ENCODE peak calls at places on chromosomes 16 and 17, in seven cellular contexts. One of them, this sample, is unnamed.

GRCh38 chr17:32546031-32546444 is 59.2 kb downstream of the CDK5R1 start:
- DNase-seq in Peyer's patch: no peak
- DNase-seq in fibroblast of lung: peak; percentile 7
- DNase-seq in CD8-positive, alpha-beta T cell: no peak
- DNase-seq in GM23338: peak; percentile 91
- DNase-seq in left ventricle myocardium inferior: no peak
- DNase-seq in GM12865: no peak
- DNase-seq in this sample: no peak

GRCh38 chr16:13453325-13453724 is 466.6 kb upstream of the ERCC4 start:
- DNase-seq in Peyer's patch: no peak
- DNase-seq in fibroblast of lung: peak; percentile 17
- DNase-seq in CD8-positive, alpha-beta T cell: no peak
- DNase-seq in GM23338: no peak
- DNase-seq in left ventricle myocardium inferior: no peak
- DNase-seq in GM12865: peak; percentile 43
- DNase-seq in this sample: no peak

GRCh38 chr16:11560701-11561439 is 25.8 kb downstream of the LITAF start:
- DNase-seq in Peyer's patch: peak; percentile 48
- DNase-seq in fibroblast of lung: no peak
- DNase-seq in CD8-positive, alpha-beta T cell: peak; percentile 55
- DNase-seq in GM23338: peak; percentile 59
- DNase-seq in left ventricle myocardium inferior: no peak
- DNase-seq in GM12865: no peak
- DNase-seq in this sample: no peak

GRCh38 chr16:31886227-31886626 is 12.6 kb downstream of the ZNF267 start:
- DNase-seq in Peyer's patch: no peak
- DNase-seq in fibroblast of lung: no peak
- DNase-seq in CD8-positive, alpha-beta T cell: no peak
- DNase-seq in GM23338: no peak
- DNase-seq in left ventricle myocardium inferior: no peak
- DNase-seq in GM12865: no peak
- DNase-seq in this sample: no peak

GRCh38 chr17:80889897-80890550 is 101.6 kb upstream of the CHMP6 start:
- DNase-seq in Peyer's patch: no peak
- DNase-seq in fibroblast of lung: no peak
- DNase-seq in CD8-positive, alpha-beta T cell: no peak
- DNase-seq in GM23338: no peak
- DNase-seq in left ventricle myocardium inferior: no peak
- DNase-seq in GM12865: no peak
- DNase-seq in this sample: no peak

GRCh38 chr16:9823510-9823909 is 358.7 kb downstream of the GRIN2A start:
- DNase-seq in Peyer's patch: no peak
- DNase-seq in fibroblast of lung: peak; percentile 58
- DNase-seq in CD8-positive, alpha-beta T cell: no peak
- DNase-seq in GM23338: no peak
- DNase-seq in left ventricle myocardium inferior: no peak
- DNase-seq in GM12865: no peak
- DNase-seq in this sample: no peak

GRCh38 chr17:50177983-50178834 is 12.4 kb downstream of the SGCA start:
- DNase-seq in Peyer's patch: peak; percentile 69
- DNase-seq in fibroblast of lung: peak; percentile 99
- DNase-seq in CD8-positive, alpha-beta T cell: no peak
- DNase-seq in GM23338: peak; percentile 80
- DNase-seq in left ventricle myocardium inferior: peak; percentile 80
- DNase-seq in GM12865: peak; percentile 76
- DNase-seq in this sample: no peak

GRCh38 chr17:45436625-45437460 is 4.2 kb upstream of the ARHGAP27 start:
- DNase-seq in Peyer's patch: no peak
- DNase-seq in fibroblast of lung: peak; percentile 27
- DNase-seq in CD8-positive, alpha-beta T cell: no peak
- DNase-seq in GM23338: no peak
- DNase-seq in left ventricle myocardium inferior: no peak
- DNase-seq in GM12865: no peak
- DNase-seq in this sample: no peak

GRCh38 chr17:37700881-37701280 is 44.0 kb downstream of the HNF1B start:
- DNase-seq in Peyer's patch: no peak
- DNase-seq in fibroblast of lung: peak; percentile 40
- DNase-seq in CD8-positive, alpha-beta T cell: no peak
- DNase-seq in GM23338: no peak
- DNase-seq in left ventricle myocardium inferior: peak; percentile 22
- DNase-seq in GM12865: no peak
- DNase-seq in this sample: no peak

GRCh38 chr16:5642470-5642869 is 544.9 kb upstream of the EEF2KMT start:
- DNase-seq in Peyer's patch: no peak
- DNase-seq in fibroblast of lung: no peak
- DNase-seq in CD8-positive, alpha-beta T cell: no peak
- DNase-seq in GM23338: peak; percentile 6
- DNase-seq in left ventricle myocardium inferior: no peak
- DNase-seq in GM12865: no peak
- DNase-seq in this sample: no peak

GRCh38 chr17:20009302-20010098 is at the start of gene SPECC1:
- DNase-seq in Peyer's patch: peak; percentile 73
- DNase-seq in fibroblast of lung: peak; percentile 48
- DNase-seq in CD8-positive, alpha-beta T cell: peak; percentile 76
- DNase-seq in GM23338: peak; percentile 55
- DNase-seq in left ventricle myocardium inferior: peak; percentile 84
- DNase-seq in GM12865: peak; percentile 81
- DNase-seq in this sample: peak; percentile 92

GRCh38 chr16:57373117-57373947 is 1.0 kb downstream of the CX3CL1 start:
- DNase-seq in Peyer's patch: no peak
- DNase-seq in fibroblast of lung: peak; percentile 37
- DNase-seq in CD8-positive, alpha-beta T cell: no peak
- DNase-seq in GM23338: no peak
- DNase-seq in left ventricle myocardium inferior: no peak
- DNase-seq in GM12865: no peak
- DNase-seq in this sample: no peak

GRCh38 chr17:42266918-42267766 is 9.0 kb downstream of the STAT5B start:
- DNase-seq in Peyer's patch: no peak
- DNase-seq in fibroblast of lung: peak; percentile 87
- DNase-seq in CD8-positive, alpha-beta T cell: no peak
- DNase-seq in GM23338: no peak
- DNase-seq in left ventricle myocardium inferior: no peak
- DNase-seq in GM12865: no peak
- DNase-seq in this sample: no peak

GRCh38 chr16:66881014-66881417 is 701 bp downstream of the PDP2 start:
- DNase-seq in Peyer's patch: peak; percentile 20
- DNase-seq in fibroblast of lung: peak; percentile 12
- DNase-seq in CD8-positive, alpha-beta T cell: no peak
- DNase-seq in GM23338: peak; percentile 31
- DNase-seq in left ventricle myocardium inferior: no peak
- DNase-seq in GM12865: peak; percentile 33
- DNase-seq in this sample: no peak

GRCh38 chr16:62363451-62363850 is 327.2 kb upstream of the CDH8 start:
- DNase-seq in Peyer's patch: no peak
- DNase-seq in fibroblast of lung: no peak
- DNase-seq in CD8-positive, alpha-beta T cell: no peak
- DNase-seq in GM23338: peak; percentile 74
- DNase-seq in left ventricle myocardium inferior: no peak
- DNase-seq in GM12865: no peak
- DNase-seq in this sample: no peak

GRCh38 chr16:59993101-59993500 is 1259.0 kb upstream of the GOT2 start:
- DNase-seq in Peyer's patch: no peak
- DNase-seq in fibroblast of lung: no peak
- DNase-seq in CD8-positive, alpha-beta T cell: no peak
- DNase-seq in GM23338: no peak
- DNase-seq in left ventricle myocardium inferior: no peak
- DNase-seq in GM12865: no peak
- DNase-seq in this sample: no peak

GRCh38 chr16:68486671-68487495 is 38.6 kb upstream of the SMPD3 start:
- DNase-seq in Peyer's patch: no peak
- DNase-seq in fibroblast of lung: no peak
- DNase-seq in CD8-positive, alpha-beta T cell: no peak
- DNase-seq in GM23338: no peak
- DNase-seq in left ventricle myocardium inferior: no peak
- DNase-seq in GM12865: no peak
- DNase-seq in this sample: no peak

GRCh38 chr17:69235338-69236058 is 6.9 kb upstream of the ABCA10 start:
- DNase-seq in Peyer's patch: peak; percentile 67
- DNase-seq in fibroblast of lung: peak; percentile 68
- DNase-seq in CD8-positive, alpha-beta T cell: peak; percentile 23
- DNase-seq in GM23338: peak; percentile 96
- DNase-seq in left ventricle myocardium inferior: peak; percentile 63
- DNase-seq in GM12865: peak; percentile 90
- DNase-seq in this sample: peak; percentile 83

DNA sequence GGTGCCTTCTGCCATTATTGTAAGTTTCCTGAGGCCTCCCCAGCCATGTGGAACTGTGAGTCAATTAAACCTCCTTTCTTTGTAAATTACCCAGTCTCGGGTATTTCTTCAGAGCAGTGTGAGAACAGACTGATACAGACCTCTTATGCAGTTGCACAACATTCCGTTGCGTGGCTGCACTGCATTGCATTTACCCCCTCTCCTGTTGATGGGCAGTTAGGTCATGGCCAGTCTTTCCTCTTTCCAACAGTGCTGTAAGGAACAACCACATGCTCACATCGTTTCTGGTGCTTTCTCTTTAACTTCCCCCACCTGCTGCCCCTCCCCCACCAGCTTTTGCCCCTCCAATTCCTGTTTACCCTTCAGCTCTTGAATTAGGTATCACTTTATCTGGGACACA is 43.5 kb upstream of the MED9 start:
- DNase-seq in Peyer's patch: no peak
- DNase-seq in fibroblast of lung: peak; percentile 25
- DNase-seq in CD8-positive, alpha-beta T cell: no peak
- DNase-seq in GM23338: peak; percentile 11
- DNase-seq in left ventricle myocardium inferior: no peak
- DNase-seq in GM12865: no peak
- DNase-seq in this sample: no peak
- TF ChIP-seq CTCF in Peyer's patch: no peak
- TF ChIP-seq CTCF in fibroblast of lung: no peak
- TF ChIP-seq CTCF in CD8-positive, alpha-beta T cell: no peak
- TF ChIP-seq CTCF in GM23338: no peak
- TF ChIP-seq CTCF in left ventricle myocardium inferior: no peak
- TF ChIP-seq CTCF in GM12865: no peak
- TF ChIP-seq CTCF in this sample: no peak

GRCh38 chr16:30650369-30651123 is at the start of gene PRR14:
- DNase-seq in Peyer's patch: peak; percentile 99
- DNase-seq in fibroblast of lung: peak; percentile 99
- DNase-seq in CD8-positive, alpha-beta T cell: peak; percentile 97
- DNase-seq in GM23338: peak; percentile 100
- DNase-seq in left ventricle myocardium inferior: peak; percentile 100
- DNase-seq in GM12865: peak; percentile 100
- DNase-seq in this sample: peak; percentile 98
- TF ChIP-seq CTCF in Peyer's patch: peak; percentile 74
- TF ChIP-seq CTCF in fibroblast of lung: peak; percentile 13
- TF ChIP-seq CTCF in CD8-positive, alpha-beta T cell: no peak
- TF ChIP-seq CTCF in GM23338: no peak
- TF ChIP-seq CTCF in left ventricle myocardium inferior: peak; percentile 44
- TF ChIP-seq CTCF in GM12865: no peak
- TF ChIP-seq CTCF in this sample: peak; percentile 38

DNA sequence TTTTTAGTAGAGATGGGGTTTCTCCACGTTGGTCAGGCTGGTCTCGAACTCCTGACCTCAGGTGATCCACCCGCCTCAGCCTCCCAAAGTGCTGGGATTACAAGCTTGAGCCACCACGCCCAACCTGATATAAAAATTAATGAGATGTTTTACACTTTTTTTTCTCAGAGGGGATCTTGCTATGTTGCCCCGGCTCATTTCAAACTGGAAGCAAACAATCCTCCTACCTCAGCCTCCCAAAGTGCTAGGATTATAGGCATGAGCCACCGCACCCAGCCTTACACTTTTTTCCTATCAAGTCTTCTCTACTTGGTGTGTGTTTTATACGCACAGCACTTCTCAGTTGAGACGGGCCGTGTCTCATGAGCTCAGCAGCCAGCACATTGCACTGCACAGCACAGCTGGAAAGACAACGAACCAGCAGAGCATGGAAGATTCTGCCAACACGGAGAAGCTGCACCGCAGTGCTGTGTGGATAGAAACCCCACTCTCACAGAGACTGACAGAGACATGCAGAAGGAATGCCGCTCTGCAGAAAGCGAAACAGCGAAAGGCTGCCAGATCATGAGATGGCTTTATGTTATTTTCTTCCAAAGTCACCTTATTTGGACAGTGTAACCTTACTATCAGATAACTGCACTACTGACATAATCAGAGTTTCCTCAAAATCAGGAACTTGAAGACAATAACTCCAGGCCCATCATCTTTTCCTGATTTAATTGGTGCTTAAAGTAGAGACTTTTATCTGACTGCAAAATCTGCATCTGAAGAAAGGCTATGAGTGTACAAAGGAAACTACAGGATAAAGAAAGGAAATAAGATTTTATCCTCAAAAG is 6.5 kb upstream of the QRICH2 start:
- DNase-seq in Peyer's patch: no peak
- DNase-seq in fibroblast of lung: peak; percentile 9
- DNase-seq in CD8-positive, alpha-beta T cell: no peak
- DNase-seq in GM23338: no peak
- DNase-seq in left ventricle myocardium inferior: no peak
- DNase-seq in GM12865: no peak
- DNase-seq in this sample: no peak
- TF ChIP-seq CTCF in Peyer's patch: no peak
- TF ChIP-seq CTCF in fibroblast of lung: no peak
- TF ChIP-seq CTCF in CD8-positive, alpha-beta T cell: no peak
- TF ChIP-seq CTCF in GM23338: no peak
- TF ChIP-seq CTCF in left ventricle myocardium inferior: no peak
- TF ChIP-seq CTCF in GM12865: no peak
- TF ChIP-seq CTCF in this sample: no peak

GRCh38 chr16:7303677-7304200 is 28.9 kb upstream of the RBFOX1 start:
- DNase-seq in Peyer's patch: no peak
- DNase-seq in fibroblast of lung: no peak
- DNase-seq in CD8-positive, alpha-beta T cell: no peak
- DNase-seq in GM23338: peak; percentile 42
- DNase-seq in left ventricle myocardium inferior: no peak
- DNase-seq in GM12865: no peak
- DNase-seq in this sample: no peak

GRCh38 chr16:7304257-7304656 is 28.4 kb upstream of the RBFOX1 start:
- DNase-seq in Peyer's patch: no peak
- DNase-seq in fibroblast of lung: no peak
- DNase-seq in CD8-positive, alpha-beta T cell: no peak
- DNase-seq in GM23338: no peak
- DNase-seq in left ventricle myocardium inferior: no peak
- DNase-seq in GM12865: no peak
- DNase-seq in this sample: no peak

GRCh38 chr16:7304932-7305331 is 27.7 kb upstream of the RBFOX1 start:
- DNase-seq in Peyer's patch: no peak
- DNase-seq in fibroblast of lung: no peak
- DNase-seq in CD8-positive, alpha-beta T cell: no peak
- DNase-seq in GM23338: no peak
- DNase-seq in left ventricle myocardium inferior: no peak
- DNase-seq in GM12865: no peak
- DNase-seq in this sample: no peak

DNA sequence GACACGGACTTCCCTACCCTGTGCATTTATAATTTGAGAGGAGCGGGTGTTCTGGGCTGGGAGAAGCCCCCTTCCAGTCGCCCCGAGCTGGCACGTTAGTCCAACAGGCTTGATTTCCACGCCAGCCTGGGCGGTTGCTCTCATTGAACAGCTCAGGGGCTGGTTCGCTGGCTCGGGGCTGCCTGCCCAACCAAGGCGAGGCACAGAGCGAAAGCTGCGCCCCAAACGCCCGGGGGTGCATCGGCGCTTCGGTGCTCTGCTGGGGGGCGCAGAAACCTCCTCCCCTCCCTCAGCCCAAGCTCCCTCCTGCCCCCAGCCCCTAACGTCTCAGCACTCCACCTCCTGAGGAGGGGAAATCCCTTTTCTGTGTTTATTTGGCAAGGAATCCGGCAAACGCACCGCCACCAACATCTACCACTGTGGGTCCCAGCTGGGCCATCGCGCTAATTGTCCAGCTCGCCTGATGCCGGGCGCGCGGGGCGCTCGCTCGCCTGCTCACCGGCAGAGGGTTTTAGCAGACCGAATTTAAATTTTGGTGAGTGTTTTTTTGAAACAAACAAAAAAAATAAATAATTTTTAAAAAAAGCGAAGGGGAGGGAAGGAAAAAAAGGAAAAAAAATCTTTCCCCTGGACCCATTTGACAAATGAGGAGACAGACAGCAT is 29.5 kb upstream of the RBFOX1 start:
- DNase-seq in Peyer's patch: no peak
- DNase-seq in fibroblast of lung: no peak
- DNase-seq in CD8-positive, alpha-beta T cell: no peak
- DNase-seq in GM23338: peak; percentile 20
- DNase-seq in left ventricle myocardium inferior: peak; percentile 20
- DNase-seq in GM12865: no peak
- DNase-seq in this sample: no peak
- TF ChIP-seq CTCF in Peyer's patch: no peak
- TF ChIP-seq CTCF in fibroblast of lung: no peak
- TF ChIP-seq CTCF in CD8-positive, alpha-beta T cell: no peak
- TF ChIP-seq CTCF in GM23338: no peak
- TF ChIP-seq CTCF in left ventricle myocardium inferior: peak; percentile 43
- TF ChIP-seq CTCF in GM12865: no peak
- TF ChIP-seq CTCF in this sample: peak; percentile 58

This sample was measured in type B pancreatic cell.